ENCODE peak calls at places on chromosomes 12 and 14, in five cellular contexts. I, L, Q, D and K are unnamed samples.

GRCh38 chr12:3122841-3123678 is 45.9 kb downstream of the TSPAN9 start:
- DNase-seq in I (peak), D (no peak), L (no peak), Q (no peak), K (no peak)

GRCh38 chr14:95981939-95982338 is 57.2 kb upstream of the C14orf132 start:
- DNase-seq in L (no peak), D (no peak), Q (no peak), I (no peak), K (no peak)

GRCh38 chr14:45085004-45085403 is 1.1 kb downstream of the PRPF39 start:
- DNase-seq in L (no peak), Q (no peak), D (no peak), I (peak), K (no peak)

GRCh38 chr12:125110641-125111360 is 45.6 kb downstream of the AACS start:
- DNase-seq in Q (peak), I (peak), L (no peak), D (no peak), K (no peak)

GRCh38 chr12:109387425-109388166 is 39.9 kb downstream of the MYO1H start:
- DNase-seq in D (no peak), Q (peak), L (no peak), I (peak), K (no peak)

GRCh38 chr12:130764475-130765185 is 48.5 kb upstream of the RIMBP2 start:
- DNase-seq in Q (no peak), D (no peak), L (no peak), I (peak), K (no peak)

GRCh38 chr12:89657090-89657489 is 51.5 kb downstream of the ATP2B1 start:
- DNase-seq in L (no peak), Q (no peak), I (no peak), D (no peak), K (no peak)

GRCh38 chr14:62947291-62947690 is 98.0 kb downstream of the KCNH5 start:
- DNase-seq in Q (no peak), I (no peak), L (no peak), D (no peak), K (no peak)

GRCh38 chr12:81800298-81801148 is 41.4 kb upstream of the PPFIA2 start:
- DNase-seq in Q (no peak), I (peak), L (peak), D (no peak), K (no peak)